ENCODE peak calls at places on chromosomes 11 and 22, in five cellular contexts. O, Y, G, V and K are unnamed samples.

GRCh38 chr22:44102856-44103255 is 77.9 kb upstream of the PARVG start:
- DNase-seq in O (no peak), Y (no peak), G (no peak), V (no peak), K (no peak)

GRCh38 chr22:38081941-38082828 is 1.8 kb downstream of the SLC16A8 start:
- DNase-seq in O (no peak), Y (no peak), G (no peak), V (no peak), K (no peak)

GRCh38 chr11:109422755-109423113 is 744 bp downstream of the C11orf87 start:
- DNase-seq in O (no peak), Y (no peak), G (no peak), V (no peak), K (no peak)

GRCh38 chr11:28100665-28101064 is 7.3 kb downstream of the KIF18A start:
- DNase-seq in O (no peak), Y (no peak), G (no peak), V (no peak), K (no peak)

GRCh38 chr22:24465566-24465965 is 29.6 kb upstream of the UPB1 start:
- DNase-seq in O (no peak), Y (peak; percentile 10), G (no peak), V (no peak), K (no peak)

GRCh38 chr22:44497218-44497903 is 672 bp downstream of the RTL6 start:
- DNase-seq in O (no peak), Y (no peak), G (no peak), V (no peak), K (no peak)

GRCh38 chr22:39938509-39938908 is 21.7 kb upstream of the TMA7B start:
- DNase-seq in O (no peak), Y (no peak), G (no peak), V (no peak), K (no peak)

GRCh38 chr11:56705784-56706396 is 7.0 kb downstream of the OR9G1 start:
- DNase-seq in O (no peak), Y (no peak), G (no peak), V (no peak), K (no peak)

GRCh38 chr22:27883656-27884350 is 35.3 kb downstream of the PITPNB start:
- DNase-seq in O (no peak), Y (no peak), G (peak; percentile 33), V (no peak), K (no peak)

GRCh38 chr22:40512426-40513136 is 123.9 kb downstream of the MRTFA start:
- DNase-seq in O (no peak), Y (peak; percentile 96), G (peak; percentile 99), V (no peak), K (no peak)